ENCODE peak calls at places on chromosome 19, in ten cellular contexts. Y is upper lobe of right lung; Q is uterus; Z is left lung; B is CD8-positive, alpha-beta T cell; P is tibial artery; L is CD4-positive, CD25-positive, alpha-beta regulatory T cell; K is IMR-90; W is left ventricle myocardium inferior; C is aorta. U is an unnamed sample. For H3K4me1, the result is how much of the 10 kb centered on the place peaks cover.

GRCh38 chr19:50555033-50555432 is 13.2 kb downstream of the LRRC4B start:
- DNase-seq in Y (no peak), Q (no peak), Z (no peak), B (no peak), P (no peak), L (no peak), K (no peak), W (no peak), C (no peak), U (no peak)

GRCh38 chr19:51749979-51750378 is 1.7 kb downstream of the FPR1 start:
- DNase-seq in Y (no peak), Q (no peak), Z (no peak), B (no peak), P (no peak), L (no peak), K (no peak), W (no peak), C (no peak), U (no peak)

GRCh38 chr19:19120308-19121156 is 17.7 kb downstream of the TMEM161A start:
- DNase-seq in Y (no peak), Q (peak), Z (no peak), B (no peak), P (no peak), L (no peak), K (peak), W (no peak), C (peak), U (no peak)

GRCh38 chr19:5718032-5718578 is 1.8 kb downstream of the LONP1 start:
- DNase-seq in Y (no peak), Q (no peak), Z (no peak), B (no peak), P (no peak), L (no peak), K (peak), W (no peak), C (no peak), U (no peak)

GRCh38 chr19:55640577-55641375 is at the start of gene ZNF580:
- DNase-seq in Y (peak), Q (peak), Z (peak), B (peak), P (peak), L (peak), K (peak), W (peak), C (peak), U (peak)

GRCh38 chr19:17337675-17338439 is 504 bp downstream of the GTPBP3 start:
- DNase-seq in Y (no peak), Q (no peak), Z (no peak), B (no peak), P (no peak), L (no peak), K (no peak), W (no peak), C (no peak), U (no peak)

GRCh38 chr19:16326401-16327130 is 1.9 kb downstream of the KLF2 start:
- DNase-seq in Y (peak), Q (no peak), Z (no peak), B (peak), P (no peak), L (peak), K (no peak), W (no peak), C (no peak), U (peak)

GRCh38 chr19:19613456-19613855 is 5.0 kb downstream of the PBX4 start:
- DNase-seq in Y (no peak), Q (no peak), Z (no peak), B (no peak), P (no peak), L (no peak), K (no peak), W (no peak), C (no peak), U (no peak)

GRCh38 chr19:51354742-51355148 is 11.4 kb downstream of the ETFB start:
- DNase-seq in Y (no peak), Q (no peak), Z (no peak), B (no peak), P (no peak), L (peak), K (peak), W (no peak), C (no peak), U (no peak)

GRCh38 chr19:42392165-42392564 is 2.1 kb upstream of the CNFN start:
- DNase-seq in Y (no peak), Q (no peak), Z (no peak), B (no peak), P (no peak), L (no peak), K (no peak), W (no peak), C (no peak), U (no peak)

GRCh38 chr19:46206176-46206575 is 23.4 kb upstream of the IGFL1 start:
- DNase-seq in Y (no peak), Q (no peak), Z (no peak), B (no peak), P (no peak), L (no peak), K (no peak), W (peak), C (peak), U (no peak)

GRCh38 chr19:44003461-44004134 is 841 bp downstream of the ZNF230 start:
- DNase-seq in Y (peak), Q (no peak), Z (peak), B (no peak), P (no peak), L (no peak), K (no peak), W (no peak), C (no peak), U (no peak)

GRCh38 chr19:46607441-46607841 is 6.3 kb downstream of the CALM3 start:
- DNase-seq in Y (peak), Q (no peak), Z (peak), B (peak), P (peak), L (no peak), K (no peak), W (no peak), C (peak), U (peak)

GRCh38 chr19:898663-899062 is 5.4 kb downstream of the RNU6-9 start:
- DNase-seq in Y (no peak), Q (no peak), Z (no peak), B (no peak), P (no peak), L (no peak), K (no peak), W (no peak), C (no peak), U (no peak)

GRCh38 chr19:6424190-6424938 is at the start of gene KHSRP:
- DNase-seq in Y (peak), Q (peak), Z (no peak), B (no peak), P (no peak), L (no peak), K (no peak), W (no peak), C (no peak), U (peak)

GRCh38 chr19:10111405-10111811 is at the start of gene P2RY11:
- DNase-seq in Y (peak), Q (no peak), Z (no peak), B (no peak), P (no peak), L (no peak), K (no peak), W (no peak), C (peak), U (no peak)

GRCh38 chr19:53642381-53643099 is 10.7 kb downstream of the DPRX start:
- DNase-seq in Y (no peak), Q (no peak), Z (no peak), B (no peak), P (no peak), L (no peak), K (no peak), W (no peak), C (no peak), U (no peak)

GRCh38 chr19:10756791-10757190 is 38.9 kb downstream of the DNM2 start:
- DNase-seq in Y (no peak), Q (no peak), Z (no peak), B (no peak), P (no peak), L (no peak), K (no peak), W (no peak), C (no peak), U (no peak)

GRCh38 chr19:38714354-38714778 is 29.9 kb downstream of the CAPN12 start:
- DNase-seq in Y (no peak), Q (no peak), Z (no peak), B (no peak), P (no peak), L (no peak), K (no peak), W (peak), C (no peak), U (peak)

GRCh38 chr19:38715540-38715939 is 28.7 kb downstream of the CAPN12 start:
- DNase-seq in Y (no peak), Q (no peak), Z (no peak), B (no peak), P (peak), L (no peak), K (no peak), W (peak), C (peak), U (peak)

GRCh38 chr19:38712161-38712748 is 32.0 kb downstream of the CAPN12 start:
- DNase-seq in Y (no peak), Q (no peak), Z (no peak), B (no peak), P (no peak), L (no peak), K (no peak), W (no peak), C (no peak), U (no peak)

GRCh38 chr19:38713227-38713649 is 31.0 kb downstream of the CAPN12 start:
- DNase-seq in Y (no peak), Q (peak), Z (no peak), B (no peak), P (peak), L (no peak), K (peak), W (peak), C (no peak), U (peak)

DNA sequence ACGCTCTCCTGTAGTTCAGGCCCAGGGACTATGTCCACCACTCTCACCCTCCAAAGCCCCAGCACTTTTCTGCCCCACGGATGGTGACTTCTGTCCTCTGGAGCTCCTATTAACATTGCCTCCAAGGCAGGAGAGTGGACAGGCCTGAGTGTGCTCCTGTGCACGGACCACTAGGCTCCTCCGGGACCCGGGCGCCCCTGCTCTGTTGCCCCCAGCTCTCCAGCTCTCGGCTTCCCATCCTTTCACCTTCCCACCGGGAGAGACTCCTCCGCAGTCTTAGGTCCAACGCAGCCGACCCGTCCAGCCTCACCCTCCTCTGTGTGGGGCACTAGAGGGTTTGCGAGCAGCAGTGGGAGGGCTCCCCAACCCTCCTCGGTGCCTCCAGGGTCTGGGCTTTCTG is 30.4 kb downstream of the CAPN12 start:
- DNase-seq in Y (no peak), Q (no peak), Z (no peak), B (no peak), P (no peak), L (no peak), K (no peak), W (no peak), C (no peak), U (no peak)
- H3K4me1 ChIP-seq in Y (under half), Q (under half), Z (under half), B (under half), P (half or more), L (under half), K (under half), W (half or more), C (under half), U (half or more)

GRCh38 chr19:13012690-13013608 is 17.7 kb downstream of the NFIX start:
- DNase-seq in Y (no peak), Q (peak), Z (peak), B (peak), P (peak), L (no peak), K (peak), W (peak), C (peak), U (peak)
- H3K4me1 ChIP-seq in Y (half or more), Q (under half), Z (half or more), B (under half), P (half or more), L (under half), K (under half), W (half or more), C (under half), U (half or more)

DNA sequence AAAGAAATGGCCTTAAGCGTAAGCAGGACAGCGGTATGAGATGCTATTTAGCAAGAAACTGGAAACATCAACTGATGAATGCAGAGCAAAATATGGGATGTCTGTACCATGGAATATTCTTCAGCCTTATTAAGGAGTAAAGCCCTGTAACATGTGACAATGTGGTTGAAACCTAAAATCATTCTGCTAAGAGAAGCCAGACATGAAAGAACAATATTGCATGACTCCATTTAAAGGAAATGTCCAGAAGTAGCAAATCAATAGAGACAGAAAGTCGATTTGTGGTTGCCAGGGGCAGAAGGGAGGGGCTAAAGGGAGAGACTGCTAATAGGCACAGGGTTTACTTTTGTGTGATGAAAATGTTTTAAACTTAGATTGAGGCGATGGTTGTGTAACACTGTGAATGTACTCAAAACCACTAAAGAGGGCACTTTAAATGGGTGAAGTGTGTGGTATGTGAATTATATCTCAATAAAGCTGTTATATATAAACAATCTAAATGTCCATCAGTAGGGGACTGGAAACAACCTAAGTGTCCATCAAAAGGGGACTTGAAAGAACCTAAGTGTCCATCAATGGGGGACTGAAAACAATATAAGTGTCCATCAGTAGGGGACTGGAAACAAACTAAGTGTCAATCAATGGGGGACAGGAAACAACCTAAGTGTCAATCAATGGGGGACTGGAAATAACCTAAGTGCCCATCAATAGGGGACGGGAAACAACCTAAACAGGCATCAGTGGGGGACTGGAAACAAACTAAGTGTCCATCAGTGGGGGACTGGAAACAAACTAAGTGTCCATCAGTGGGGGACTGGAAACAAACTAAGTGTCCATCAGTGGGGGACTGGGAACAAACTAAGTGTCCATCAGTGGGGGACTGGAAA is 45.4 kb downstream of the CCL25 start:
- DNase-seq in Y (no peak), Q (no peak), Z (no peak), B (no peak), P (no peak), L (no peak), K (no peak), W (no peak), C (no peak), U (no peak)
- H3K4me1 ChIP-seq in Y (under half), Q (under half), Z (under half), B (under half), P (under half), L (under half), K (under half), W (under half), C (under half), U (under half)

GRCh38 chr19:3440082-3440481 is 40.2 kb downstream of the SMIM24 start:
- DNase-seq in Y (no peak), Q (no peak), Z (no peak), B (peak), P (no peak), L (peak), K (no peak), W (peak), C (peak), U (no peak)
- H3K4me1 ChIP-seq in Y (under half), Q (under half), Z (under half), B (under half), P (under half), L (under half), K (under half), W (half or more), C (under half), U (under half)

GRCh38 chr19:2061093-2061935 is 10.3 kb upstream of the MKNK2 start:
- DNase-seq in Y (peak), Q (peak), Z (peak), B (peak), P (peak), L (peak), K (peak), W (peak), C (peak), U (peak)
- H3K4me1 ChIP-seq in Y (half or more), Q (under half), Z (under half), B (half or more), P (half or more), L (half or more), K (under half), W (half or more), C (under half), U (under half)

DNA sequence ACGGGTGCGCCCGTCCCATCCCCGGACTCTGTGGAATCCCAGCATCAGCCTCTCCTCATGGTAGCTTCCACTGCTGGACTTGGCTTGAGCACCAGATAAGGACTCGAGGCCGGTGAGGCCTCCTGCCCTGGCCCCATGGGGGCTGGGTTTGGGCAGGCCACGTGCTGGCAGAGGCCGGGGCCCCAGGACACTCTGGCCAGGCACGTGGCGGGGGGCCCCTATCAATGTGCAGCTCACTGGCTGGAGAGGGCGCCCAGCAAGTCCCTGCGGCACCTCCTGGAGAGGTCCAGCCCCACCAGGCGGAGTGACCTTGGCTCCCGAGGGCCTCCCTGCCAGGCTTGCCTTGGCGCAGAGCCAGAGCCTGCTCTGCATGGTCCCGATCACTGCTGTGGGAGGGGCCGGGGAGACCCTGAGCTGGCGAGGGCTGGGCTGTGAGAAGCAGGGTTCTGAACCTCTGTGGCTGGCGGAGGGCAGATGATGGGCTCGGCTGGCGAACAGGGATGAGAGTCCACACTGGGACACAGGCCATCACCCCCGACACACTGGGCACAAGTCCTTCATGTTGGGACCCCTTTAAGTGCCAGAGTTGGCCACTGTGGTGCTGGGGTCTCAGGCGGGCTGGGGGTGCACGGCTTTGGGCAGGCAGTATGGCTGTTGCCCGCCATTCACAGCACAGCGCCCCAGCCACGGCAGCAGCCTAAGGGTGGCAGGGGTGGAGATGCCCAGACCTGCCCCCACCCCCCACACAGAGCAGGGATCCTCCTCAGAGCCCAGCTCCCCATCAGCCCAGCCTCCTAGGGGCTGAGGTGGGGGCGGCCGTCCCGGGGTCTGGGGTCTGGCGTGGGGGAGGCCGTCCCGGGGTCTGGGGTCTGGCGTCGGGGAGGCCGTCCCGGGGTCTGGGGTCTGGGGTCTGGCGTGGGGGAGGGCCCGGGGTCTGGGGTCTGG is 19.1 kb downstream of the CEBPG start:
- DNase-seq in Y (peak), Q (peak), Z (peak), B (no peak), P (peak), L (no peak), K (no peak), W (peak), C (peak), U (peak)
- H3K4me1 ChIP-seq in Y (half or more), Q (half or more), Z (under half), B (under half), P (half or more), L (under half), K (under half), W (half or more), C (under half), U (half or more)

GRCh38 chr19:3398900-3399278 is 32.5 kb downstream of the NFIC start:
- DNase-seq in Y (no peak), Q (no peak), Z (no peak), B (no peak), P (no peak), L (no peak), K (no peak), W (no peak), C (no peak), U (no peak)
- H3K4me1 ChIP-seq in Y (under half), Q (under half), Z (under half), B (under half), P (half or more), L (under half), K (under half), W (half or more), C (under half), U (under half)

DNA sequence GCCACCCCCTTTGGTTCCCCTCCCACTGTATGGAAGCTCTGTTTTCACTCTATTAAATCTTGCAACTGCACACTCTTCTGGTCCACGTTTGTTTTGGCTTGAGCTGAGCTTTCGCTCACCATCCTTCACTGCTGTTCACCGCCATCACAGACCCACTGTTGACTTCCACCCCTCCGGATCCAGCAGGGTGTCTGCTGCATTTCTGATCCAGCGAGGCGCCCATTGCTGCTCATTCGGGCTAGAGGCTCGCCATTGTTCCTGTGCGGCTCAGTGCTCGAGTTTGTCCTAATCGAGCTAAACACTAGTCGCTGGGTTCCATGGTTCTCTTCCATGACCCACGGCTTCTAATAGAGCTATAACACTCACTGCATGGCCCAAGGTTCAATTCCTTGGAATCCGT is 42.7 kb downstream of the ACTN4 start:
- DNase-seq in Y (no peak), Q (no peak), Z (no peak), B (no peak), P (no peak), L (no peak), K (no peak), W (no peak), C (no peak), U (no peak)
- H3K4me1 ChIP-seq in Y (half or more), Q (under half), Z (under half), B (under half), P (half or more), L (half or more), K (under half), W (half or more), C (under half), U (half or more)

DNA sequence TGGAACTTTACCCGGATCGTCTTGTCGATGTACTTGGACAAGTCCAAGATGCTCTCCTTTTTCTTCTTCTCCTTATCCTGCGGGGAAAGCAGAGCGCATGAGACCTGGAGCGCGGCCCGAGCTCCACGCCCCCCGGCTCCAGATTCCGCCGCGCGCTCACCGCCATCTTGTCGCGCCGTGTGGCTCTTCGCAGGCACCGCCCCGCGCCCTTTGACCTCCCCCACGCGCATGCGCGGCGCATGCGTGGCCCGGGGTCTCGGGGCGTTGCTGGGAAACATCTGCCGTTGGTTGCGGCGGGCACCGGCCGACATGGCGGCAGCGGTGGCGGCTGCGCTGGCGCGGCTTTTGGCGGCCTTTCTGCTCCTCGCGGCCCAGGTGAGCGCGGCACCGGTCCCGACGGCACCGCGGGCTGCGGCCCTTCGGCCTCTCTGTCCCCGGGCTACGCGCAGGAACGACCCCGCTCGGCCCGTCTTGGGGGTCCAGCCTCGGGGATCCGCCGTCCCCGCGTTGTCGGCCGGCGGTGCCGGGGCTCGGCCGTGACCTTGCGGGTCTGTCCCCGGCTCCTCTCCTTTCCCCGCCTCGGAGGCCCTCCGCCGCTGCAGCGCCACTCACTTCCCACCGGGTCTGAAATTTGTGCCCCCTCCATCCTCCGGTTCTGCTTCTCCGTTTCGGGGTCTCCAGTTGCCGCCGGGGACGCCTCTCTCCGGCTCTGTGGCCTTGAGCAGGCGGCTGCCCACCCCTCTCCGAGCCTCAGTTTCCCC is at the start of the genes LSM7 and SPPL2B:
- DNase-seq in Y (peak), Q (peak), Z (peak), B (peak), P (peak), L (peak), K (peak), W (peak), C (peak), U (peak)
- H3K4me1 ChIP-seq in Y (under half), Q (under half), Z (under half), B (half or more), P (half or more), L (under half), K (under half), W (half or more), C (under half), U (under half)

GRCh38 chr19:39342647-39343305 is 555 bp downstream of the SAMD4B start:
- DNase-seq in Y (peak), Q (peak), Z (peak), B (no peak), P (peak), L (no peak), K (no peak), W (no peak), C (peak), U (no peak)
- H3K4me1 ChIP-seq in Y (under half), Q (under half), Z (under half), B (under half), P (half or more), L (under half), K (under half), W (half or more), C (under half), U (under half)

U was measured in heart left ventricle.